ENCODE peak calls at places on chromosomes 2 and 18, in four cellular contexts. One of them, this sample, is unnamed. For H3K4me1, the result is how much of the 10 kb centered on the place peaks cover.

GRCh38 chr2:147925886-147926285 is 81.1 kb downstream of the ACVR2A start:
- DNase-seq in Peyer's patch: no peak
- DNase-seq in ovary: no peak
- DNase-seq in adrenal gland: no peak
- DNase-seq in this sample: no peak

GRCh38 chr18:22387787-22388186 is 29.9 kb downstream of the CTAGE1 start:
- DNase-seq in adrenal gland: no peak
- DNase-seq in Peyer's patch: no peak
- DNase-seq in ovary: no peak
- DNase-seq in this sample: no peak

GRCh38 chr2:164678750-164679149 is 57.5 kb upstream of the GRB14 start:
- DNase-seq in Peyer's patch: no peak
- DNase-seq in ovary: no peak
- DNase-seq in adrenal gland: no peak
- DNase-seq in this sample: no peak

GRCh38 chr18:9719421-9719981 is 11.4 kb downstream of the RAB31 start:
- DNase-seq in ovary: peak
- DNase-seq in adrenal gland: peak
- DNase-seq in Peyer's patch: peak
- DNase-seq in this sample: peak

GRCh38 chr2:197310271-197310939 is at the start of gene ANKRD44:
- DNase-seq in Peyer's patch: peak
- DNase-seq in adrenal gland: peak
- DNase-seq in ovary: peak
- DNase-seq in this sample: peak

GRCh38 chr18:8781671-8782070 is 76.3 kb downstream of the MTCL1 start:
- DNase-seq in Peyer's patch: peak
- DNase-seq in adrenal gland: no peak
- DNase-seq in ovary: no peak
- DNase-seq in this sample: no peak

GRCh38 chr2:208042041-208042440 is 16.7 kb upstream of the PLEKHM3 start:
- DNase-seq in adrenal gland: no peak
- DNase-seq in ovary: no peak
- DNase-seq in Peyer's patch: no peak
- DNase-seq in this sample: no peak

GRCh38 chr18:63179422-63179821 is 140.1 kb downstream of the BCL2 start:
- DNase-seq in ovary: no peak
- DNase-seq in Peyer's patch: no peak
- DNase-seq in adrenal gland: no peak
- DNase-seq in this sample: no peak

GRCh38 chr2:23380562-23381065 is 4.4 kb upstream of the KLHL29 start:
- DNase-seq in Peyer's patch: no peak
- DNase-seq in ovary: no peak
- DNase-seq in adrenal gland: peak
- DNase-seq in this sample: no peak

GRCh38 chr2:65545818-65546217 is 113.4 kb upstream of the SPRED2 start:
- DNase-seq in adrenal gland: no peak
- DNase-seq in Peyer's patch: peak
- DNase-seq in ovary: no peak
- DNase-seq in this sample: no peak

GRCh38 chr2:35820404-35820803 is 535.2 kb upstream of the CRIM1 start:
- DNase-seq in Peyer's patch: no peak
- DNase-seq in adrenal gland: no peak
- DNase-seq in ovary: no peak
- DNase-seq in this sample: no peak

GRCh38 chr18:24491882-24492281 is 31.4 kb downstream of the HRH4 start:
- DNase-seq in adrenal gland: no peak
- DNase-seq in ovary: no peak
- DNase-seq in Peyer's patch: peak
- DNase-seq in this sample: no peak

GRCh38 chr2:103512442-103512841 is 750.6 kb downstream of the TMEM182 start:
- DNase-seq in Peyer's patch: no peak
- DNase-seq in ovary: no peak
- DNase-seq in adrenal gland: no peak
- DNase-seq in this sample: no peak

DNA sequence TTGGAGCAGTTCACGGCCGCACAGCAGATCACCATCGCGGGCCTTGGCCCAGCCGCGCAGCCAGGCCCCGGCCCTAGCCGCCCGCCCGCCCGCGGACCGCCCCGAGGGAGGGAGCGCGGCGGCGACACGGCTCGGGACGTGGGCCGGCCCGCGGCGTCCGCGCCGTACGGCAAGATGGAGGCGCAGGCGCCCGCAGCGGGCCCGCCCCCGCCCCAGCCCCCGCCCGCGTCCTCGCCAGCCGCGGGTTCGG is at the start of gene THAP4:
- DNase-seq in Peyer's patch: peak
- DNase-seq in adrenal gland: peak
- DNase-seq in ovary: peak
- DNase-seq in this sample: peak
- TF ChIP-seq POLR2A in Peyer's patch: peak
- TF ChIP-seq POLR2A in adrenal gland: no peak
- TF ChIP-seq POLR2A in ovary: no peak
- TF ChIP-seq POLR2A in this sample: peak

DNA sequence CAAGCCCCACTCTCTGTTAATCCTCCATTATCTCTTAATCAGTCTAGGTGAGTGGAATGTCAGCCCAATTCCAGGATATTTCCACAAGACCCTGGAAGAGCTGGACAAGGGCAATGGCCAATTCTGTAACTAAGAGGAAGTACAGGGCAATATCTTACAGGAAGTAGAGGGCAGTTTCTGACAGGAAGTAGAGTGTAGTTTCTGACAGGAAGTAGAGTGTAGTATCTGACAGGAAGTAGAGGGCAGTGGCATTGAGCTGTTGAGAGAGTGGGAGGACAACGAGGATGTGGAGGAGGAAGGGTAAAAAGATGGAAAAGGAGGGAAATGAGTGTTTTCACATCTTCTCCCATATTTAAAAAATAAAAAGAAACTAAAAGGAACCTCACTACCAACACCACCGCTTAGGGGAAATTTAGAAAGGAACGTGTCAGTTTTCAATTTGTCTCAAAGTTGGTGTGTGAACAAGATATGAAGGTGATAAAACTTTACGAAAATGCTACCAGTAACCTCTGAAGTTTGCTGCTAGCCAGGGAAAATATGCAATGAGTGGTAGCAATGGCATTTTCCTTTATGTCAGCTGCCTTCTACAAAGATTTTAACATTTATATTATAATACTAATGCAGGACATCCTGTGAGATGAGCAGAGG is 430.9 kb upstream of the HNRNPA3 start:
- DNase-seq in adrenal gland: no peak
- DNase-seq in ovary: no peak
- DNase-seq in Peyer's patch: no peak
- DNase-seq in this sample: no peak
- TF ChIP-seq CTCF in adrenal gland: no peak
- TF ChIP-seq CTCF in ovary: no peak
- TF ChIP-seq CTCF in Peyer's patch: no peak
- TF ChIP-seq CTCF in this sample: no peak

GRCh38 chr2:233416706-233417105 is 62.4 kb downstream of the DGKD start:
- DNase-seq in Peyer's patch: peak
- DNase-seq in ovary: no peak
- DNase-seq in adrenal gland: no peak
- DNase-seq in this sample: no peak
- H3K4me1 ChIP-seq in Peyer's patch: half or more
- H3K4me1 ChIP-seq in ovary: under half
- H3K4me1 ChIP-seq in adrenal gland: under half
- H3K4me1 ChIP-seq in this sample: under half

GRCh38 chr2:38748857-38749804 is 2.0 kb downstream of the SRSF7 start:
- DNase-seq in ovary: no peak
- DNase-seq in adrenal gland: no peak
- DNase-seq in Peyer's patch: no peak
- DNase-seq in this sample: no peak

GRCh38 chr2:38751847-38752410 is 768 bp upstream of the SRSF7 start:
- DNase-seq in Peyer's patch: no peak
- DNase-seq in adrenal gland: no peak
- DNase-seq in ovary: no peak
- DNase-seq in this sample: no peak

GRCh38 chr2:38751043-38751846 is at the start of gene SRSF7:
- DNase-seq in Peyer's patch: peak
- DNase-seq in adrenal gland: peak
- DNase-seq in ovary: peak
- DNase-seq in this sample: peak

GRCh38 chr2:38750793-38751042 is 443 bp downstream of the SRSF7 start:
- DNase-seq in adrenal gland: peak
- DNase-seq in Peyer's patch: peak
- DNase-seq in ovary: peak
- DNase-seq in this sample: peak

DNA sequence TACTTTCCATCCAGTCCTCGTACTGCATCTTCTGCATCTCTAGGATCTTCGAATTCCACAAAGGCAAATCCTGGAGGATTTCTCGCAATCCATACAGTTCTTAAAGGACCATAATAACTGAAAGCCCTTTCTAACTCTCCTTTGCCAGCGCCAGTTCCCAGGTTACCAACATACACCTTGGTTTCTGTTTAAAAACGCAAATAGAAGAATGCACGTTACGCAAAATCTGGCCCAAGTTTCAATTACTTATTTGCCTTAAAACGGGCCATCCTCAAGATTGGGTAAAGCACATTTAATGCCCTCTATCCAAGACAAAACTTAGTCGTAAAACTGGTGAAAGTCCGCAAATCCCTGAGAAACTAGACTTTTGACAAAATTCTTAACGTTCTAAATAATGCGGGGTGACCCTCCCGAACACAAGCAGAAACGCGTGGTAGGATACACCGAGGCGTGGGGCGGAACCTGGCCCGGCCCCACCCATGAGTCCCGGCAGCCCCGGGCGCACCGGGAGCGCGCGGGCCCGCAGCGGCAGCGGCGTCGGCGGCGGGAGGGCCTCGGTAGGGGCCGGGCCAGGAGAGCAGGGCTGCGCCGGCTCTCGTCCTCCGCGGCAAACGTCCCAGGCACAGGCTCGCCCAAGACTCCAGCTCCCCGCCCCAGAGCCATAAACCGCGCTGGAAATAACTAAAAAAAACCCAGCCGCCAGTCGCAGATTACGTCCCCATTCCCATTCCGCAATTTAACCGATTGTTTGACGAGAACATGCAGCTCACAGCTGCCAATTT is 959 bp downstream of the SRSF7 start:
- DNase-seq in ovary: peak
- DNase-seq in adrenal gland: peak
- DNase-seq in Peyer's patch: peak
- DNase-seq in this sample: peak
- TF ChIP-seq POLR2A in ovary: peak
- TF ChIP-seq POLR2A in adrenal gland: peak
- TF ChIP-seq POLR2A in Peyer's patch: peak
- TF ChIP-seq POLR2A in this sample: peak

GRCh38 chr2:94964193-94964592 is 61.3 kb upstream of the MAL start:
- DNase-seq in Peyer's patch: no peak
- DNase-seq in adrenal gland: no peak
- DNase-seq in ovary: no peak
- DNase-seq in this sample: no peak
- TF ChIP-seq CTCF in Peyer's patch: no peak
- TF ChIP-seq CTCF in adrenal gland: no peak
- TF ChIP-seq CTCF in ovary: no peak
- TF ChIP-seq CTCF in this sample: no peak